ENCODE peak calls at places on chromosomes 13 and 19, in nine cellular contexts. J is lower leg skin, F is neural progenitor cell, A is right atrium auricular region, I is pancreas, R is HFF-Myc, W is gastrocnemius medialis, V is breast epithelium, Y is cardiac muscle cell. S is an unnamed sample.

GRCh38 chr13:42970824-42971669 is 21.0 kb downstream of the EPSTI1 start:
- DNase-seq in J (no peak), F (peak), A (no peak), I (no peak), R (peak), W (no peak), V (no peak), Y (peak), S (no peak)

GRCh38 chr13:42392706-42393572 is 121.0 kb downstream of the AKAP11 start:
- DNase-seq in J (no peak), F (no peak), A (no peak), I (no peak), R (no peak), W (no peak), V (no peak), Y (no peak), S (no peak)

GRCh38 chr19:18366027-18366435 is 19.9 kb upstream of the GDF15 start:
- DNase-seq in J (no peak), F (no peak), A (no peak), I (no peak), R (no peak), W (no peak), V (no peak), Y (no peak), S (no peak)

GRCh38 chr13:110711778-110712070 is 1.8 kb upstream of the ING1 start:
- DNase-seq in J (no peak), F (peak), A (no peak), I (no peak), R (no peak), W (no peak), V (no peak), Y (no peak), S (no peak)

GRCh38 chr13:32905063-32905863 is 111.0 kb upstream of the KL start:
- DNase-seq in J (no peak), F (no peak), A (no peak), I (no peak), R (no peak), W (no peak), V (no peak), Y (no peak), S (no peak)

GRCh38 chr19:5547881-5548280 is 19.9 kb downstream of the TINCR start:
- DNase-seq in J (no peak), F (peak), A (no peak), I (no peak), R (no peak), W (no peak), V (no peak), Y (peak), S (no peak)

GRCh38 chr13:109737606-109738005 is 48.8 kb downstream of the IRS2 start:
- DNase-seq in J (no peak), F (no peak), A (no peak), I (no peak), R (no peak), W (no peak), V (no peak), Y (peak), S (no peak)

GRCh38 chr13:46184277-46184699 is 2.3 kb upstream of the LCP1 start:
- DNase-seq in J (peak), F (peak), A (no peak), I (no peak), R (no peak), W (no peak), V (no peak), Y (peak), S (no peak)

GRCh38 chr13:48006396-48006795 is 5.3 kb upstream of the SUCLA2 start:
- DNase-seq in J (no peak), F (no peak), A (no peak), I (no peak), R (no peak), W (no peak), V (no peak), Y (no peak), S (no peak)

GRCh38 chr19:48837586-48838191 is 1.4 kb upstream of the HSD17B14 start:
- DNase-seq in J (no peak), F (peak), A (no peak), I (no peak), R (no peak), W (no peak), V (no peak), Y (no peak), S (no peak)

GRCh38 chr19:9782282-9782681 is 13.7 kb upstream of the ZNF846 start:
- DNase-seq in J (no peak), F (no peak), A (no peak), I (no peak), R (no peak), W (no peak), V (no peak), Y (no peak), S (no peak)

GRCh38 chr19:52270266-52270885 is 989 bp downstream of the ZNF766 start:
- DNase-seq in J (no peak), F (peak), A (no peak), I (no peak), R (no peak), W (no peak), V (no peak), Y (no peak), S (no peak)

GRCh38 chr13:93316848-93317247 is 90.2 kb downstream of the GPC6 start:
- DNase-seq in J (no peak), F (no peak), A (no peak), I (no peak), R (no peak), W (no peak), V (no peak), Y (no peak), S (no peak)

GRCh38 chr19:47209323-47210179 is 21.4 kb downstream of the BBC3 start:
- DNase-seq in J (no peak), F (peak), A (no peak), I (no peak), R (no peak), W (no peak), V (no peak), Y (no peak), S (no peak)

GRCh38 chr19:30406220-30406944 is 34.2 kb downstream of the ZNF536 start:
- DNase-seq in J (peak), F (peak), A (no peak), I (peak), R (no peak), W (no peak), V (no peak), Y (peak), S (peak)

GRCh38 chr19:17292301-17293074 is 10.7 kb downstream of the ABHD8 start:
- DNase-seq in J (peak), F (peak), A (peak), I (no peak), R (peak), W (peak), V (peak), Y (peak), S (peak)

GRCh38 chr13:44417446-44417845 is 43.8 kb downstream of the SERP2 start:
- DNase-seq in J (peak), F (no peak), A (no peak), I (no peak), R (no peak), W (no peak), V (no peak), Y (no peak), S (no peak)

GRCh38 chr13:88005188-88005587 is 334.0 kb downstream of the SLITRK5 start:
- DNase-seq in J (no peak), F (no peak), A (no peak), I (no peak), R (no peak), W (no peak), V (no peak), Y (no peak), S (no peak)

GRCh38 chr13:45108716-45109706 is 11.3 kb upstream of the GTF2F2 start:
- DNase-seq in J (no peak), F (no peak), A (no peak), I (no peak), R (no peak), W (no peak), V (no peak), Y (no peak), S (no peak)

GRCh38 chr13:49693191-49693733 is 2.0 kb upstream of the EBPL start:
- DNase-seq in J (no peak), F (no peak), A (no peak), I (no peak), R (no peak), W (no peak), V (no peak), Y (no peak), S (no peak)

GRCh38 chr19:49691243-49692101 is 556 bp downstream of the CPT1C start:
- DNase-seq in J (no peak), F (peak), A (no peak), I (no peak), R (no peak), W (no peak), V (no peak), Y (peak), S (no peak)

GRCh38 chr19:3039125-3039524 is 10.0 kb upstream of the TLE2 start:
- DNase-seq in J (no peak), F (no peak), A (no peak), I (no peak), R (no peak), W (no peak), V (no peak), Y (no peak), S (no peak)

GRCh38 chr19:3038214-3038613 is 9.1 kb upstream of the TLE2 start:
- DNase-seq in J (no peak), F (no peak), A (no peak), I (no peak), R (no peak), W (no peak), V (no peak), Y (no peak), S (no peak)

GRCh38 chr19:3041756-3042517 is 12.9 kb upstream of the TLE2 start:
- DNase-seq in J (no peak), F (peak), A (no peak), I (no peak), R (no peak), W (no peak), V (no peak), Y (peak), S (no peak)

GRCh38 chr19:3041302-3041701 is 12.2 kb upstream of the TLE2 start:
- DNase-seq in J (no peak), F (peak), A (no peak), I (no peak), R (no peak), W (no peak), V (no peak), Y (no peak), S (no peak)

GRCh38 chr19:3039641-3040077 is 10.6 kb upstream of the TLE2 start:
- DNase-seq in J (no peak), F (peak), A (no peak), I (peak), R (no peak), W (no peak), V (no peak), Y (no peak), S (no peak)
- TF ChIP-seq CTCF in J (no peak), F (no peak), A (no peak), I (no peak), R (no peak), W (peak), V (no peak), Y (no peak), S (no peak)

GRCh38 chr19:3801412-3802096 is 15.4 kb upstream of the MATK start:
- DNase-seq in J (peak), F (peak), A (no peak), I (no peak), R (no peak), W (no peak), V (peak), Y (peak), S (peak)
- TF ChIP-seq CTCF in J (no peak), F (peak), A (no peak), I (no peak), R (peak), W (no peak), V (no peak), Y (peak), S (no peak)

GRCh38 chr19:15825753-15826152 is 10.3 kb upstream of the OR10H1 start:
- DNase-seq in J (no peak), F (no peak), A (no peak), I (no peak), R (no peak), W (no peak), V (no peak), Y (no peak), S (no peak)

GRCh38 chr19:15831626-15832025 is 16.2 kb upstream of the OR10H1 start:
- DNase-seq in J (no peak), F (no peak), A (no peak), I (no peak), R (no peak), W (no peak), V (no peak), Y (no peak), S (no peak)

GRCh38 chr19:15829786-15830185 is 14.3 kb upstream of the OR10H1 start:
- DNase-seq in J (no peak), F (no peak), A (no peak), I (no peak), R (no peak), W (no peak), V (no peak), Y (no peak), S (no peak)

GRCh38 chr19:15829277-15829770 is 13.9 kb upstream of the OR10H1 start:
- DNase-seq in J (no peak), F (no peak), A (no peak), I (no peak), R (no peak), W (no peak), V (no peak), Y (no peak), S (no peak)

DNA sequence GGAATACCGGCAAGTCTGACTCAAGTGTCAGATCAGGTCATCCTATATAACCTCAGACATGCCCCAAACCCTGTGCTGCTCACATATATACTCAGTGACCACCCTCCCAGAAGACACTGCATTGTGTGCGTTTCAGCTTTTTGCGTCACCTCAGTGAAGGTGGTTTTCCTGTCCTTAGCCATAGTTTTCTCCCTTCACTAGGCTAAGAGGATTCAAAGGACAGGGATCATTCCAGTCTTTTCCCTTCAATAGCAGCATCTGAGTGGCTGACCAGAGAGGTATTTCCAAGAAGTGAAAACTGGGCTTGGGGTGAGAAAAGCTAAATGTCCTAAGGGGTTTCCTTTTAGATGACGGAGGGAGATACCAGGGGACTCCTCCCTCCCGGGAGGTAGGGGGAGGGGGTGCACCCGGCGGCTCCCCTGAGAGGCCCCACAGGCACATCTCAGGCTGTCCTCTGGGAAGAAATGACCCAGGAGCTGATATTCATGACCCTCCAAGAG is 12.7 kb upstream of the OR10H1 start:
- DNase-seq in J (no peak), F (no peak), A (no peak), I (no peak), R (no peak), W (no peak), V (no peak), Y (no peak), S (no peak)
- TF ChIP-seq CTCF in J (no peak), F (no peak), A (no peak), I (no peak), R (no peak), W (no peak), V (no peak), Y (no peak), S (no peak)

GRCh38 chr13:102399791-102400618 is 1.8 kb downstream of the FGF14 start:
- DNase-seq in J (peak), F (peak), A (no peak), I (peak), R (no peak), W (no peak), V (no peak), Y (peak), S (no peak)
- TF ChIP-seq CTCF in J (no peak), F (peak), A (peak), I (no peak), R (no peak), W (no peak), V (no peak), Y (no peak), S (no peak)